ENCODE peak calls at places on chromosomes 6 and 20, in four cellular contexts. One of them, this sample, is unnamed.
A peak's percentile ranks its signal among the peaks of the same experiment; 100 is the strongest.

GRCh38 chr6:101878554-101879276 is 485.2 kb downstream of the GRIK2 start:
- DNase-seq in keratinocyte: no peak
- DNase-seq in Peyer's patch: no peak
- DNase-seq in body of pancreas: no peak
- DNase-seq in this sample: no peak

GRCh38 chr6:134622382-134623173 is 304.7 kb upstream of the SGK1 start:
- DNase-seq in Peyer's patch: no peak
- DNase-seq in keratinocyte: no peak
- DNase-seq in body of pancreas: no peak
- DNase-seq in this sample: no peak

GRCh38 chr6:99868074-99868702 is 125.8 kb downstream of the MCHR2 start:
- DNase-seq in Peyer's patch: peak; percentile 75
- DNase-seq in keratinocyte: no peak
- DNase-seq in body of pancreas: peak; percentile 75
- DNase-seq in this sample: peak; percentile 81

GRCh38 chr6:148700713-148701392 is 46.0 kb upstream of the UST start:
- DNase-seq in body of pancreas: peak; percentile 23
- DNase-seq in keratinocyte: no peak
- DNase-seq in Peyer's patch: no peak
- DNase-seq in this sample: no peak

GRCh38 chr20:34636648-34637047 is 40.2 kb downstream of the PIGU start:
- DNase-seq in body of pancreas: no peak
- DNase-seq in Peyer's patch: no peak
- DNase-seq in keratinocyte: no peak
- DNase-seq in this sample: no peak

GRCh38 chr6:95091823-95092436 is 485.4 kb upstream of the MANEA start:
- DNase-seq in body of pancreas: no peak
- DNase-seq in Peyer's patch: no peak
- DNase-seq in keratinocyte: no peak
- DNase-seq in this sample: no peak

GRCh38 chr6:45074423-45074822 is 253.7 kb upstream of the RUNX2 start:
- DNase-seq in keratinocyte: no peak
- DNase-seq in Peyer's patch: no peak
- DNase-seq in body of pancreas: no peak
- DNase-seq in this sample: no peak

GRCh38 chr20:62931464-62931863 is 5.2 kb upstream of the DIDO1 start:
- DNase-seq in Peyer's patch: no peak
- DNase-seq in body of pancreas: no peak
- DNase-seq in keratinocyte: no peak
- DNase-seq in this sample: peak; percentile 61

GRCh38 chr6:17589402-17590116 is 10.5 kb upstream of the FAM8A1 start:
- DNase-seq in body of pancreas: peak; percentile 13
- DNase-seq in keratinocyte: peak; percentile 78
- DNase-seq in Peyer's patch: no peak
- DNase-seq in this sample: no peak

GRCh38 chr20:730005-730404 is 38.3 kb downstream of the SLC52A3 start:
- DNase-seq in body of pancreas: no peak
- DNase-seq in keratinocyte: no peak
- DNase-seq in Peyer's patch: no peak
- DNase-seq in this sample: peak; percentile 7

GRCh38 chr6:63504777-63505384 is 67.4 kb upstream of the LOC128125822 start:
- DNase-seq in Peyer's patch: no peak
- DNase-seq in body of pancreas: no peak
- DNase-seq in keratinocyte: no peak
- DNase-seq in this sample: no peak

GRCh38 chr20:58131111-58131510 is 97.3 kb downstream of the ANKRD60 start:
- DNase-seq in body of pancreas: no peak
- DNase-seq in Peyer's patch: no peak
- DNase-seq in keratinocyte: no peak
- DNase-seq in this sample: no peak

GRCh38 chr6:166438211-166438861 is 55.6 kb upstream of the MPC1 start:
- DNase-seq in keratinocyte: no peak
- DNase-seq in body of pancreas: no peak
- DNase-seq in Peyer's patch: no peak
- DNase-seq in this sample: no peak

GRCh38 chr20:17590245-17590644 is 20.4 kb downstream of the DSTN start:
- DNase-seq in body of pancreas: no peak
- DNase-seq in keratinocyte: no peak
- DNase-seq in Peyer's patch: no peak
- DNase-seq in this sample: no peak

GRCh38 chr20:24866008-24866407 is 83.1 kb upstream of the CST7 start:
- DNase-seq in keratinocyte: no peak
- DNase-seq in Peyer's patch: no peak
- DNase-seq in body of pancreas: no peak
- DNase-seq in this sample: no peak

GRCh38 chr6:138659998-138660397 is 113.6 kb upstream of the CCDC28A start:
- DNase-seq in body of pancreas: no peak
- DNase-seq in Peyer's patch: no peak
- DNase-seq in keratinocyte: no peak
- DNase-seq in this sample: no peak

GRCh38 chr6:110938176-110938575 is 20.3 kb upstream of the GTF3C6 start:
- DNase-seq in Peyer's patch: no peak
- DNase-seq in body of pancreas: no peak
- DNase-seq in keratinocyte: no peak
- DNase-seq in this sample: no peak

GRCh38 chr6:135869857-135870256 is 18.4 kb downstream of the PDE7B start:
- DNase-seq in keratinocyte: no peak
- DNase-seq in body of pancreas: no peak
- DNase-seq in Peyer's patch: no peak
- DNase-seq in this sample: no peak

GRCh38 chr20:36717657-36718056 is 28.2 kb downstream of the NDRG3 start:
- DNase-seq in body of pancreas: peak; percentile 5
- DNase-seq in keratinocyte: no peak
- DNase-seq in Peyer's patch: no peak
- DNase-seq in this sample: no peak

GRCh38 chr6:122747573-122747972 is 31.9 kb upstream of the FABP7 start:
- DNase-seq in Peyer's patch: no peak
- DNase-seq in body of pancreas: no peak
- DNase-seq in keratinocyte: no peak
- DNase-seq in this sample: no peak

GRCh38 chr6:132227937-132228336 is 173.3 kb downstream of the MOXD1 start:
- DNase-seq in Peyer's patch: no peak
- DNase-seq in body of pancreas: no peak
- DNase-seq in keratinocyte: no peak
- DNase-seq in this sample: no peak

GRCh38 chr6:11909696-11910132 is 102.4 kb upstream of the HIVEP1 start:
- DNase-seq in body of pancreas: no peak
- DNase-seq in keratinocyte: no peak
- DNase-seq in Peyer's patch: no peak
- DNase-seq in this sample: no peak

GRCh38 chr6:35665573-35665972 is 23.1 kb downstream of the FKBP5 start:
- DNase-seq in body of pancreas: no peak
- DNase-seq in Peyer's patch: no peak
- DNase-seq in keratinocyte: no peak
- DNase-seq in this sample: no peak

GRCh38 chr6:89940225-89941027 is 46.2 kb downstream of the GJA10 start:
- DNase-seq in keratinocyte: peak; percentile 35
- DNase-seq in body of pancreas: peak; percentile 88
- DNase-seq in Peyer's patch: no peak
- DNase-seq in this sample: no peak

GRCh38 chr6:33954453-33954852 is 150.7 kb upstream of the MLN start:
- DNase-seq in body of pancreas: no peak
- DNase-seq in keratinocyte: no peak
- DNase-seq in Peyer's patch: no peak
- DNase-seq in this sample: peak; percentile 41

GRCh38 chr6:92922216-92922806 is 497.0 kb downstream of the EPHA7 start:
- DNase-seq in body of pancreas: no peak
- DNase-seq in keratinocyte: no peak
- DNase-seq in Peyer's patch: no peak
- DNase-seq in this sample: no peak

GRCh38 chr20:35952480-35953410 is 1.6 kb downstream of the SCAND1 start:
- DNase-seq in body of pancreas: peak; percentile 24
- DNase-seq in Peyer's patch: no peak
- DNase-seq in keratinocyte: no peak
- DNase-seq in this sample: no peak

GRCh38 chr6:128806274-128806673 is 76.7 kb upstream of the LAMA2 start:
- DNase-seq in Peyer's patch: no peak
- DNase-seq in keratinocyte: no peak
- DNase-seq in body of pancreas: no peak
- DNase-seq in this sample: no peak

GRCh38 chr6:105515054-105515453 is 112.2 kb upstream of the PREP start:
- DNase-seq in Peyer's patch: no peak
- DNase-seq in keratinocyte: no peak
- DNase-seq in body of pancreas: no peak
- DNase-seq in this sample: no peak

GRCh38 chr20:62358171-62358719 is 8.9 kb downstream of the LAMA5 start:
- DNase-seq in body of pancreas: no peak
- DNase-seq in Peyer's patch: no peak
- DNase-seq in keratinocyte: no peak
- DNase-seq in this sample: no peak

GRCh38 chr6:25331085-25331685 is 52.0 kb downstream of the CARMIL1 start:
- DNase-seq in body of pancreas: no peak
- DNase-seq in keratinocyte: no peak
- DNase-seq in Peyer's patch: no peak
- DNase-seq in this sample: no peak

GRCh38 chr6:31687321-31687720 is 6.5 kb upstream of the LY6G5C start:
- DNase-seq in body of pancreas: no peak
- DNase-seq in Peyer's patch: no peak
- DNase-seq in keratinocyte: no peak
- DNase-seq in this sample: no peak

GRCh38 chr6:31271641-31272357 is at the start of gene HLA-C:
- DNase-seq in body of pancreas: peak; percentile 96
- DNase-seq in keratinocyte: peak; percentile 77
- DNase-seq in Peyer's patch: peak; percentile 90
- DNase-seq in this sample: peak; percentile 96

GRCh38 chr6:101445527-101445926 is 52.0 kb downstream of the GRIK2 start:
- DNase-seq in keratinocyte: no peak
- DNase-seq in body of pancreas: no peak
- DNase-seq in Peyer's patch: no peak
- DNase-seq in this sample: no peak

GRCh38 chr6:53294095-53294494 is 54.7 kb downstream of the ELOVL5 start:
- DNase-seq in Peyer's patch: no peak
- DNase-seq in keratinocyte: no peak
- DNase-seq in body of pancreas: no peak
- DNase-seq in this sample: no peak

GRCh38 chr6:161242779-161243693 is 30.8 kb downstream of the AGPAT4 start:
- DNase-seq in body of pancreas: no peak
- DNase-seq in Peyer's patch: no peak
- DNase-seq in keratinocyte: no peak
- DNase-seq in this sample: no peak

GRCh38 chr20:11912013-11912663 is 5.6 kb upstream of the BTBD3 start:
- DNase-seq in Peyer's patch: no peak
- DNase-seq in keratinocyte: no peak
- DNase-seq in body of pancreas: peak; percentile 8
- DNase-seq in this sample: no peak

GRCh38 chr6:34806738-34807453 is 15.0 kb downstream of the BLTP3A start:
- DNase-seq in keratinocyte: no peak
- DNase-seq in body of pancreas: no peak
- DNase-seq in Peyer's patch: no peak
- DNase-seq in this sample: no peak

GRCh38 chr20:56949318-56949717 is 317.1 kb downstream of the BMP7 start:
- DNase-seq in body of pancreas: no peak
- DNase-seq in Peyer's patch: no peak
- DNase-seq in keratinocyte: no peak
- DNase-seq in this sample: no peak

GRCh38 chr20:48827880-48828733 is at the start of gene PREX1:
- DNase-seq in Peyer's patch: peak; percentile 76
- DNase-seq in keratinocyte: no peak
- DNase-seq in body of pancreas: peak; percentile 74
- DNase-seq in this sample: peak; percentile 98
- H3K27ac ChIP-seq in Peyer's patch: peak within 1 kb of the TSS; percentile 92
- H3K27ac ChIP-seq in keratinocyte: no peak within 1 kb of the TSS
- H3K27ac ChIP-seq in body of pancreas: peak within 1 kb of the TSS; percentile 58
- H3K27ac ChIP-seq in this sample: peak within 1 kb of the TSS; percentile 89

DNA sequence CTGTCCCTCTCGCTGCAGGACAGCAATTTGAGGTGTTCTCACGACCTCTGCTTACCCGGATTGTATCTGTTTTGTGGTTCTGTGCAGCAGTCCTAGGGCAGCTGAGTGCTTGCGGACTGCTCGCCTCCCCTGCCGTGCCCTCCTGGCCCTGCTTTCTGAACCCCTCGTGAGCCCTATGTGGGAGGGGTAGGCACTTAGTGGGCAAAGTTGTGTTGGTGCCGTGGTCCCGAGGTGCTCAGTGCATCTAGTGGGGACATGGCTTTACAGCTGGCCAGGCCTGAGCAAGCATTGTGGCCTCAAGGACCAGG is 5.2 kb downstream of the TMEM181 start:
- DNase-seq in Peyer's patch: no peak
- DNase-seq in keratinocyte: no peak
- DNase-seq in body of pancreas: no peak
- DNase-seq in this sample: no peak
- H3K4me1 ChIP-seq in Peyer's patch: peaks cover 12% of the 10 kb centered on the region
- H3K4me1 ChIP-seq in keratinocyte: peaks cover 27% of the 10 kb centered on the region
- H3K4me1 ChIP-seq in body of pancreas: peaks cover 60% of the 10 kb centered on the region
- H3K4me1 ChIP-seq in this sample: peaks cover 83% of the 10 kb centered on the region

GRCh38 chr6:27867941-27868705 is 44.1 kb downstream of the OR2B2 start:
- DNase-seq in body of pancreas: no peak
- DNase-seq in Peyer's patch: no peak
- DNase-seq in keratinocyte: no peak
- DNase-seq in this sample: no peak

GRCh38 chr6:27873101-27874030 is 38.8 kb downstream of the OR2B2 start:
- DNase-seq in body of pancreas: peak; percentile 59
- DNase-seq in keratinocyte: no peak
- DNase-seq in Peyer's patch: peak; percentile 77
- DNase-seq in this sample: peak; percentile 93

GRCh38 chr6:27870486-27870885 is 41.7 kb downstream of the OR2B2 start:
- DNase-seq in keratinocyte: no peak
- DNase-seq in Peyer's patch: no peak
- DNase-seq in body of pancreas: no peak
- DNase-seq in this sample: no peak

GRCh38 chr6:27872634-27873028 is 39.6 kb downstream of the OR2B2 start:
- DNase-seq in Peyer's patch: no peak
- DNase-seq in keratinocyte: no peak
- DNase-seq in body of pancreas: no peak
- DNase-seq in this sample: no peak

DNA sequence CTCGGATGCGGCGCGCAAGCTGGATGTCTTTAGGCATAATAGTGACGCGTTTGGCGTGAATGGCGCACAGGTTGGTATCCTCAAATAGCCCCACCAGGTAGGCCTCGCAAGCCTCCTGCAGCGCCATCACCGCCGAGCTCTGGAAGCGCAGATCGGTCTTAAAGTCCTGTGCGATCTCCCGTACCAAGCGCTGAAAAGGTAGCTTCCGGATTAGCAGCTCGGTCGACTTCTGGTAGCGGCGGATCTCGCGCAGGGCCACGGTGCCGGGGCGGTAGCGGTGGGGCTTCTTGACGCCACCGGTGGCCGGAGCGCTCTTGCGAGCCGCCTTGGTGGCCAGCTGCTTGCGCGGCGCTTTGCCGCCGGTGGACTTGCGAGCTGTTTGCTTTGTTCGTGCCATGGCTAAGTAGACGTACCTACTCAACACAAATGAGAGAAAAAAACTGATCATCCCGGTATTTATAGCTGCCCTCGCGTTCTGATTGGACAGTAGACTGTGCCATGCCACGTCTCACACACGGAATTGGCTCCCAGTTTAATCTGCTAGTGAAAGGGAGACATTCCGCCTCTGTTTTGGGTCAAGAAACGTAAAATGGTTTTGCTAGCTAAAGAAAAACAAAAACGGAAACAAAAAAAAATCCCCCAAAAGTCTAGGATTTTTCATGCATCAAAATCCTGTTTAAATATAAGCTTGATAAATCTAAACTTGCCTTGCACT is 40.1 kb downstream of the OR2B2 start:
- DNase-seq in keratinocyte: no peak
- DNase-seq in body of pancreas: peak; percentile 93
- DNase-seq in Peyer's patch: peak; percentile 85
- DNase-seq in this sample: peak; percentile 94
- TF ChIP-seq CTCF in keratinocyte: peak; percentile 41
- TF ChIP-seq CTCF in body of pancreas: peak; percentile 6
- TF ChIP-seq CTCF in Peyer's patch: no peak
- TF ChIP-seq CTCF in this sample: no peak

GRCh38 chr6:137413482-137413881 is 80.7 kb downstream of the OLIG3 start:
- DNase-seq in body of pancreas: no peak
- DNase-seq in Peyer's patch: no peak
- DNase-seq in keratinocyte: no peak
- DNase-seq in this sample: no peak
- H3K27ac ChIP-seq in body of pancreas: no peak overlapping the region
- H3K27ac ChIP-seq in Peyer's patch: no peak overlapping the region
- H3K27ac ChIP-seq in keratinocyte: no peak overlapping the region
- H3K27ac ChIP-seq in this sample: no peak overlapping the region